ENCODE peak calls at places on chromosome 14, in nine cellular contexts. Z, U, T, E, J, N, I, H and D are unnamed samples.

GRCh38 chr14:79597561-79597960 is 613.7 kb downstream of the DIO2 start:
- DNase-seq in U (no peak), N (no peak), I (no peak), H (no peak), E (no peak), T (no peak), J (no peak), Z (no peak), D (peak)

GRCh38 chr14:64761441-64762043 is 57.3 kb downstream of the PLEKHG3 start:
- DNase-seq in U (no peak), I (no peak), T (peak), H (no peak), N (no peak), Z (no peak), J (no peak), E (no peak), D (peak)

GRCh38 chr14:34137001-34137400 is 186.1 kb upstream of the EGLN3 start:
- DNase-seq in E (no peak), I (no peak), J (no peak), U (no peak), H (no peak), Z (no peak), T (no peak), N (no peak), D (peak)

GRCh38 chr14:88613552-88614010 is 50.7 kb downstream of the ZC3H14 start:
- DNase-seq in J (no peak), U (no peak), Z (peak), H (no peak), T (peak), N (no peak), I (peak), E (no peak), D (peak)

GRCh38 chr14:69699743-69700309 is 67.1 kb upstream of the SRSF5 start:
- DNase-seq in T (no peak), N (no peak), H (no peak), E (no peak), J (no peak), Z (no peak), U (no peak), I (no peak), D (no peak)

GRCh38 chr14:68779761-68780323 is 13.0 kb downstream of the ZFP36L1 start:
- DNase-seq in N (no peak), U (no peak), J (no peak), H (no peak), Z (no peak), T (peak), I (no peak), E (no peak), D (peak)

GRCh38 chr14:24430682-24431568 is 1.2 kb downstream of the KHNYN start:
- DNase-seq in N (peak), Z (peak), I (no peak), T (peak), E (no peak), J (no peak), H (no peak), U (no peak), D (peak)

GRCh38 chr14:24052656-24053547 is 1.1 kb downstream of the CARMIL3 start:
- DNase-seq in Z (no peak), J (no peak), U (no peak), N (no peak), I (no peak), T (no peak), H (no peak), E (no peak), D (no peak)

GRCh38 chr14:67934087-67934486 is 114.5 kb downstream of the RAD51B start:
- DNase-seq in U (peak), Z (peak), N (no peak), J (peak), I (peak), E (peak), H (peak), T (peak), D (peak)

GRCh38 chr14:59509101-59509500 is 24.8 kb downstream of the JKAMP start:
- DNase-seq in J (no peak), I (no peak), T (no peak), E (no peak), Z (no peak), H (no peak), N (no peak), U (no peak), D (no peak)

GRCh38 chr14:99183716-99184115 is 88.3 kb downstream of the BCL11B start:
- DNase-seq in H (no peak), N (no peak), U (no peak), Z (no peak), E (no peak), J (no peak), I (no peak), T (no peak), D (no peak)

DNA sequence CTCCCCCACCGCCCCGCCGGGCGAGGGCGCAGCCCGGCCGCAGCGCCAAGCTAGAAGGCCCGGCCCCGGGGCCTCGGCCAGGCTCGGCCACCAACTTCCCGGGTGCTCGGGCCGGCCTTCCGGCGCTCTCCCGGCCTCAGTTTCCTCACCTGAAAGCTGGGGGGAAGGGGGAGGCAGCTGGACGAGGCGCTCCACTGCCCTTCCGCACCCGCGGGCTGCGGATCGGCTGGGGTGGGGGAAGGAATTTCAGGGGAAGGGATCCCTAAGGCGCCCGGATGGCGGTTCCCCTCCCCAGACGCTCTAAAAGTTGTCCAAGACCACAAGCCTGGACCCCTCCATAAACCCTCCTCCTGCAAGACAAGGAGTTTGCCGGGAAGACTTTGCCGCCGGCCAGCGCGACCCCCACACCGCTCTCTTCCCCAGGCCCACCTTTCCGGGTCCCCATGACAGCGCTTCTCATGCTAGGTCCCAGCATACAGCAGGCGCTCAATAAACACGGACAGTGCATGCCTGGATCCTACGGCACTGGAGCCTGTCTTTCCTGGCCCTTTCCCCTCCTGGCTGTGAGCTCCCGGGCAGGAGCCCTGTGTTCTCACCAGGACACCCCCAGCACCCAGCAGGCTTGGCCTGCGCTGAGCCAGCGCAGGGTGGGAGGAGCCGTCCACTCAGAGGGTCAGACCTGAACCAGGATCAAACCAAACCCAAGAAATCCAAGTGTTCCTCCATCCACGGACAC is 18.1 kb downstream of the BEGAIN start:
- DNase-seq in N (no peak), Z (no peak), T (no peak), E (no peak), J (no peak), U (no peak), I (no peak), H (no peak), D (no peak)
- H3K4me3 ChIP-seq in N (no peak), Z (no peak), T (no peak), E (peak), J (peak), U (no peak), I (peak), H (no peak), D (no peak)

DNA sequence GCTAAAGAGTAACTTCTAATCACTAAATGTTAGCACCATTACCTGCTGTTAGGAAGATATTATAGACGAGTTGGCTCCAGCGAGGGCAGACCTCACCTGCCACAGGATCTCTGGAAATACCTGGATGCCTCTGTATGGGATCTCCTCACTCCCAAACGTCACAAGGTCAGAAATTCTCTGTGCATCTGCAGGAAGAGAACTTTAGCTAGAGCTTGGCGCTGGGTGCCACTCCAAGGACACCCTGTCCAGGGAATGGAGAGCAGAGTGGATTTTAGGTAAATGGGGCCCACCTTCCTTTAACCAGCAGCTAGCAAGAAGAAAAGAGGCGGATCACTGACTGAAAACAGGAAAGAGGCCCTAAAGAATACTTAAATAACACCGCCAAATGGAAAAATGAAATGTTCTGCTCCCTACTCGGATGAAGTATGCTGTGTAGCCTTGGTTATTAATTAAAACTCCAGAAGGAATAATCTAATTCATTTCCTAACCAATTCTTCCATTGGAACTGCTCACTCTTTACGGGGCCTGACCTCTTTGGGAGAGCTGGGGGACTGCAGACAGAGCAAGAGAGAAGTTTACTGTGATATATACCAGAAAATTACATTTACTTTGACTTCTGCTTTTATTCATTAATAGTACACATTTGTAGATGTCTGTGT is 4.2 kb upstream of the FOXG1 start:
- DNase-seq in U (no peak), T (no peak), J (no peak), N (no peak), Z (no peak), E (no peak), I (no peak), H (no peak), D (no peak)
- TF ChIP-seq CTCF in U (no peak), T (no peak), J (no peak), N (no peak), Z (no peak), E (no peak), I (peak), H (no peak), D (no peak)

GRCh38 chr14:105064721-105065143 is 498 bp downstream of the GPR132 start:
- DNase-seq in T (peak), Z (peak), E (no peak), J (peak), N (no peak), H (no peak), I (no peak), U (no peak), D (no peak)
- H3K4me3 ChIP-seq in T (no peak), Z (peak), E (no peak), J (peak), N (peak), H (peak), I (no peak), U (no peak), D (no peak)

DNA sequence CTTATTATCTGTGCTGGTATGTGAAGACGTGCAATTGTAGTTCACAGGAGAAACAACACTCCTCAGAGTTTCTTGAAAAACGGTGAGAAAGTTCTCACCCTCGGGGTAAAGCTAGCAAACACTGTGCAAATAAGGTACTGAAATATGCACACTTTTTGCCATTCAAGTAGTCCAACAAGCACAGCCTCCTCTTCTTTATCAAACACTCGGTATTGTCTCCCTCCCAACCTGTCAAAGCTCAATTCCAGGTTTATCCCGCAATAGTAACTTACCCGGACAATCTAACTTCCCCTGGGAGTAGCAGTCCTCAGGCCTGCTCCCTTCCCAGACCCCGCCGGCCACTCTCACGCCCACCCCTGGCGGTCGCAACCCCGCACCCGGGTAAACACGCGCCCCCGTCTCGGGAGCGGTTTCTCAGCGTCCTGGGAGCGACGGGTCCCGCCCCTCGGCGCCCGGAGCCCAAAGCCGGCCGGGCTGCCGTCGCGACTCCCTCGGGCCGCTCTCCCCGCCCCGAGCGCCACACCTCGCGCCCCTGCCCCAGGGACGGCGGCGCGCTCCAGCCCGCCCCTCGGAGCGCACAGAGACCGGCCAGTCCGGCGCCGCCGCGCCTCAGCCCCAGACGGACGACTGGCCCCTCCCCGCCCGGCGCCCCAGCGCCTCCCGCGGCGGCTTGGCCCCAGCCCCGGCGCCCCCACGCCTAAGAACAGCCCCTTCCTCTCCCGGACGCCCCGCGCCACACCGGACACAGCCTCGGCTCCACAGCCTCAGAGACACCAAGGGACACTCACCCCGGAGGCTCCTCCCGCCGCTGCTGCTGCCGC is 594 bp downstream of the BTBD7 start:
- DNase-seq in N (peak), I (no peak), H (no peak), E (peak), U (no peak), T (no peak), J (peak), Z (peak), D (peak)
- TF ChIP-seq CTCF in N (no peak), I (no peak), H (no peak), E (no peak), U (no peak), T (peak), J (no peak), Z (no peak), D (no peak)

DNA sequence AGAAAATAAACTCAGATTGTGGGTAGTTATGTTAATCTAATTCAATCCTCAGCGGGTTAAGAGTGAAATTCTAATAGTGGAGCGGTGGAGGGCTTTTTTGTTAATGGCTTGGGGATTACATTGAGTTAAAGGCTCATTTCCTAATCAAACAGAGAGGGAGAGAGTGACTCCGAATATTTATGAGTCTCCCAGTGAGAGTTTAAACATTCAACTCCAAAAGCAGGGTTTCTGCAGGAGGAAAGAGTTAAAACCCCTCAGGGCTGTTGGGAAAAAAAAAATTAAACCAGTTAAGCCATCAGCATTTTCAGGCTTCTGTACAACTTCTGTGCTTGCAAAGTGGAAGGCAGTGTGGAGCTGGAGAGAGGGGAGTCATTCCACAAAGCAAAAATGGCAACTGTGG is 62.1 kb upstream of the ESRRB start:
- DNase-seq in E (no peak), J (no peak), T (no peak), I (no peak), H (no peak), Z (no peak), U (no peak), N (no peak), D (no peak)
- H3K4me3 ChIP-seq in E (no peak), J (no peak), T (no peak), I (no peak), H (no peak), Z (no peak), U (no peak), N (no peak), D (no peak)

GRCh38 chr14:96261772-96262485 is 5.9 kb downstream of the BDKRB1 start:
- DNase-seq in H (no peak), U (no peak), J (no peak), I (no peak), N (no peak), Z (no peak), T (no peak), E (no peak), D (no peak)
- TF ChIP-seq CTCF in H (no peak), U (peak), J (no peak), I (no peak), N (no peak), Z (no peak), T (no peak), E (no peak), D (peak)

GRCh38 chr14:55514819-55515470 is 65.1 kb upstream of the KTN1 start:
- DNase-seq in T (peak), H (no peak), J (no peak), I (peak), Z (no peak), N (no peak), U (peak), E (no peak), D (peak)
- H3K4me3 ChIP-seq in T (no peak), H (no peak), J (no peak), I (no peak), Z (no peak), N (no peak), U (no peak), E (no peak), D (no peak)

DNA sequence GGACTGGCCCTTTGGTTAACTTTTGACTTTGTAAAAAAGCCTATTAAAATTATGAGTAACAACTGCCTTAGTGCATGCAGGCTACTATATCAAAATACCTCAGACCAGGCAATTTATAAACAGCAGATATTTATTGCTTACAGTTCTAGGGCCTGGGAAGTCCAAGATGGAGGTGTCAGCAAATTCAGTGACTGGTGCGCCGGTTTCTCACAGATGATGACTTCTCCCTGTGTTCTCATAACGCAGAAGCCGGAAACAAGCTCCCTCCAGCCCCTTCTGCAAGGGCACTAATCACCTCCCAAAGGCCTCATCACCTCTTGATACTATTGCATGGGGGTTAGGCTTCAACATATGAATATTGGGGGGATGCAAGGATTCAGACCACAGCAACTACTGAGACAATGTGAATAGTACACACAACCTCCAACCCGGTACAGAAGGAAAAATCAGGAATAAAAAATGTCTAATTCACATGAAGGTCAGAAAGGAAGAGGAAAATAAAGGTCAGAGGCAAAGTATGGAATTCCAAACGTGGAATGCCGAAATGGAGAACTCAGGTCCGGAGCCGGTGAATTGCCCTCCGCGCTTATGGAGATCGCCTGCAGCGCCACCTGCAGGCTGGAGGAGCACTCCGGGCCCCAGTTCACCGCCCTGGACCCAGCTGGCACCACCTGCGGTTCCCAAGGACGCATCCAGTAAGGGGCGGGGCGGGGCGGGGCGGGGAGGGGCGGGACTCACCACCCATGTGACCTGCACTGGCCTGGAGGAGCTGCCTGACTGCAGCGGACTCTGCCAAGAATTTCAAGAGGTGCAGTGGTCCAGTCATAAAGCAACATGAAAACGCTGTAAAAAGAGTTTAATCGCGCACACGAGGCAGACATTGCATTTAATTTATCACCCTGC is 203.4 kb downstream of the KIF26A start:
- DNase-seq in E (peak), N (no peak), I (no peak), T (peak), Z (peak), H (no peak), U (no peak), J (no peak), D (peak)
- TF ChIP-seq CTCF in E (peak), N (no peak), I (no peak), T (peak), Z (peak), H (peak), U (no peak), J (peak), D (peak)

DNA sequence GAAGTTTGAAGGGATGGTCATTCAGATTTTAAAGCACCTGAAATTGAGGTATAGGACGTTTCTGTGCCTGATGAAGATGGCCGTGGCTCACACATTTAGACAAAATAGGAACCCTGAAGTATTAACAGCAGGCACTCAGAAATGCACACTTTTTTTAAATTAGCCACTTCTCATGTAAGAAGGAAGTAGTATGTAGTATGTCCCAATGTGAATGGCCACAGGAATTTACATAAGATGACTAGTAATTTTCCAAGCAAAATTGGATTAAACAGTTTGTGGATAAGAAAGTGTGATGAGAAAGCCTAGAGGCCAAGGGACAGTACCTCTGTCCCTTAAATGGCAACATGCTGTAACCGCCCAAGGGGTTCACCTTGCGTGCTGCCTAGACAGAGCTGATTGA is 1.8 kb upstream of the MIS18BP1 start:
- DNase-seq in Z (no peak), U (no peak), E (no peak), N (no peak), J (no peak), T (no peak), I (no peak), H (no peak), D (no peak)
- H3K4me3 ChIP-seq in Z (no peak), U (no peak), E (no peak), N (no peak), J (no peak), T (no peak), I (no peak), H (no peak), D (no peak)